ENCODE peak calls at places on chromosomes 16 and 17, in six cellular contexts. One of them, this sample, is unnamed.

GRCh38 chr17:64073771-64074703 is 53.6 kb upstream of the ICAM2 start:
- DNase-seq in activated CD8-positive, alpha-beta T cell treated with anti-CD3 and anti-CD28 coated beads for 36 hours: no peak
- DNase-seq in endothelial cell of umbilical vein: no peak
- DNase-seq in adrenal gland: no peak
- DNase-seq in Kasumi-1: peak; percentile 39
- DNase-seq in HL-60: peak; percentile 55
- DNase-seq in this sample: no peak

GRCh38 chr17:55478971-55479370 is 32.3 kb downstream of the SMIM36 start:
- DNase-seq in activated CD8-positive, alpha-beta T cell treated with anti-CD3 and anti-CD28 coated beads for 36 hours: no peak
- DNase-seq in endothelial cell of umbilical vein: no peak
- DNase-seq in adrenal gland: no peak
- DNase-seq in Kasumi-1: no peak
- DNase-seq in HL-60: no peak
- DNase-seq in this sample: no peak

GRCh38 chr17:44004761-44005526 is 522 bp downstream of the NAGS start:
- DNase-seq in activated CD8-positive, alpha-beta T cell treated with anti-CD3 and anti-CD28 coated beads for 36 hours: peak; percentile 41
- DNase-seq in endothelial cell of umbilical vein: no peak
- DNase-seq in adrenal gland: peak; percentile 21
- DNase-seq in Kasumi-1: no peak
- DNase-seq in HL-60: no peak
- DNase-seq in this sample: peak; percentile 87

GRCh38 chr17:740240-741055 is 8.1 kb downstream of the TLCD3A start:
- DNase-seq in activated CD8-positive, alpha-beta T cell treated with anti-CD3 and anti-CD28 coated beads for 36 hours: peak; percentile 56
- DNase-seq in endothelial cell of umbilical vein: no peak
- DNase-seq in adrenal gland: peak; percentile 27
- DNase-seq in Kasumi-1: peak; percentile 79
- DNase-seq in HL-60: peak; percentile 79
- DNase-seq in this sample: no peak

GRCh38 chr17:6413073-6413472 is 21.8 kb downstream of the AIPL1 start:
- DNase-seq in activated CD8-positive, alpha-beta T cell treated with anti-CD3 and anti-CD28 coated beads for 36 hours: no peak
- DNase-seq in endothelial cell of umbilical vein: peak; percentile 67
- DNase-seq in adrenal gland: no peak
- DNase-seq in Kasumi-1: peak; percentile 29
- DNase-seq in HL-60: peak; percentile 2
- DNase-seq in this sample: no peak

GRCh38 chr17:29005936-29006438 is at the start of gene SEZ6:
- DNase-seq in activated CD8-positive, alpha-beta T cell treated with anti-CD3 and anti-CD28 coated beads for 36 hours: peak; percentile 77
- DNase-seq in endothelial cell of umbilical vein: peak; percentile 52
- DNase-seq in adrenal gland: peak; percentile 76
- DNase-seq in Kasumi-1: peak; percentile 70
- DNase-seq in HL-60: peak; percentile 38
- DNase-seq in this sample: peak; percentile 69

GRCh38 chr16:4515611-4516233 is 22.9 kb downstream of the CDIP1 start:
- DNase-seq in activated CD8-positive, alpha-beta T cell treated with anti-CD3 and anti-CD28 coated beads for 36 hours: no peak
- DNase-seq in endothelial cell of umbilical vein: peak; percentile 89
- DNase-seq in adrenal gland: no peak
- DNase-seq in Kasumi-1: peak; percentile 71
- DNase-seq in HL-60: peak; percentile 88
- DNase-seq in this sample: no peak

GRCh38 chr16:11784048-11784780 is 12.8 kb downstream of the ZC3H7A start:
- DNase-seq in activated CD8-positive, alpha-beta T cell treated with anti-CD3 and anti-CD28 coated beads for 36 hours: no peak
- DNase-seq in endothelial cell of umbilical vein: no peak
- DNase-seq in adrenal gland: no peak
- DNase-seq in Kasumi-1: no peak
- DNase-seq in HL-60: no peak
- DNase-seq in this sample: no peak

GRCh38 chr17:77832180-77832560 is 126.3 kb upstream of the TNRC6C start:
- DNase-seq in activated CD8-positive, alpha-beta T cell treated with anti-CD3 and anti-CD28 coated beads for 36 hours: no peak
- DNase-seq in endothelial cell of umbilical vein: no peak
- DNase-seq in adrenal gland: no peak
- DNase-seq in Kasumi-1: no peak
- DNase-seq in HL-60: no peak
- DNase-seq in this sample: no peak

GRCh38 chr17:75941442-75941819 is 589 bp upstream of the FBF1 start:
- DNase-seq in activated CD8-positive, alpha-beta T cell treated with anti-CD3 and anti-CD28 coated beads for 36 hours: no peak
- DNase-seq in endothelial cell of umbilical vein: no peak
- DNase-seq in adrenal gland: peak; percentile 23
- DNase-seq in Kasumi-1: no peak
- DNase-seq in HL-60: no peak
- DNase-seq in this sample: peak; percentile 61

GRCh38 chr17:63454915-63455314 is 8.8 kb upstream of the CYB561 start:
- DNase-seq in activated CD8-positive, alpha-beta T cell treated with anti-CD3 and anti-CD28 coated beads for 36 hours: no peak
- DNase-seq in endothelial cell of umbilical vein: no peak
- DNase-seq in adrenal gland: no peak
- DNase-seq in Kasumi-1: no peak
- DNase-seq in HL-60: no peak
- DNase-seq in this sample: no peak

GRCh38 chr17:73770115-73770848 is 126.0 kb upstream of the SDK2 start:
- DNase-seq in activated CD8-positive, alpha-beta T cell treated with anti-CD3 and anti-CD28 coated beads for 36 hours: no peak
- DNase-seq in endothelial cell of umbilical vein: no peak
- DNase-seq in adrenal gland: peak; percentile 75
- DNase-seq in Kasumi-1: no peak
- DNase-seq in HL-60: no peak
- DNase-seq in this sample: peak; percentile 75

GRCh38 chr16:63527404-63527803 is 1491.2 kb upstream of the CDH8 start:
- DNase-seq in activated CD8-positive, alpha-beta T cell treated with anti-CD3 and anti-CD28 coated beads for 36 hours: no peak
- DNase-seq in endothelial cell of umbilical vein: no peak
- DNase-seq in adrenal gland: no peak
- DNase-seq in Kasumi-1: no peak
- DNase-seq in HL-60: no peak
- DNase-seq in this sample: no peak

GRCh38 chr16:4404967-4405696 is 11.3 kb downstream of the CORO7 start:
- DNase-seq in activated CD8-positive, alpha-beta T cell treated with anti-CD3 and anti-CD28 coated beads for 36 hours: no peak
- DNase-seq in endothelial cell of umbilical vein: no peak
- DNase-seq in adrenal gland: no peak
- DNase-seq in Kasumi-1: no peak
- DNase-seq in HL-60: no peak
- DNase-seq in this sample: no peak

GRCh38 chr16:52405441-52405840 is 141.5 kb downstream of the TOX3 start:
- DNase-seq in activated CD8-positive, alpha-beta T cell treated with anti-CD3 and anti-CD28 coated beads for 36 hours: no peak
- DNase-seq in endothelial cell of umbilical vein: no peak
- DNase-seq in adrenal gland: no peak
- DNase-seq in Kasumi-1: no peak
- DNase-seq in HL-60: no peak
- DNase-seq in this sample: no peak

GRCh38 chr16:4411684-4412083 is 4.7 kb downstream of the CORO7 start:
- DNase-seq in activated CD8-positive, alpha-beta T cell treated with anti-CD3 and anti-CD28 coated beads for 36 hours: no peak
- DNase-seq in endothelial cell of umbilical vein: no peak
- DNase-seq in adrenal gland: no peak
- DNase-seq in Kasumi-1: no peak
- DNase-seq in HL-60: no peak
- DNase-seq in this sample: no peak

This sample was measured in left lobe of liver.